ENCODE peak calls at places on chromosome 2, in ten cellular contexts. One of them, this sample, is unnamed.

GRCh38 chr2:173028671-173029070 is 47.0 kb upstream of the MAP3K20 start:
- DNase-seq in cerebellar cortex: no peak
- DNase-seq in stimulated activated CD8-positive, alpha-beta memory T cell treated with anti-CD3 and anti-CD28 coated beads, Interleukin-4, amount 100 ng/mL, for 4 hours: no peak
- DNase-seq in aorta: no peak
- DNase-seq in nephron progenitor cell: no peak
- DNase-seq in colonic mucosa: no peak
- DNase-seq in MG63: no peak
- DNase-seq in iPS DF 6.9: no peak
- DNase-seq in lung microvascular endothelial cell: no peak
- DNase-seq in AG09319: peak; percentile 69
- DNase-seq in this sample: no peak

GRCh38 chr2:17058772-17059402 is 393.3 kb upstream of the CYRIA start:
- DNase-seq in cerebellar cortex: no peak
- DNase-seq in stimulated activated CD8-positive, alpha-beta memory T cell treated with anti-CD3 and anti-CD28 coated beads, Interleukin-4, amount 100 ng/mL, for 4 hours: no peak
- DNase-seq in aorta: no peak
- DNase-seq in nephron progenitor cell: no peak
- DNase-seq in colonic mucosa: no peak
- DNase-seq in MG63: no peak
- DNase-seq in iPS DF 6.9: no peak
- DNase-seq in lung microvascular endothelial cell: no peak
- DNase-seq in AG09319: no peak
- DNase-seq in this sample: peak; percentile 62

GRCh38 chr2:115208493-115209164 is 766.2 kb downstream of the DPP10 start:
- DNase-seq in cerebellar cortex: no peak
- DNase-seq in stimulated activated CD8-positive, alpha-beta memory T cell treated with anti-CD3 and anti-CD28 coated beads, Interleukin-4, amount 100 ng/mL, for 4 hours: no peak
- DNase-seq in aorta: no peak
- DNase-seq in nephron progenitor cell: no peak
- DNase-seq in colonic mucosa: no peak
- DNase-seq in MG63: no peak
- DNase-seq in iPS DF 6.9: no peak
- DNase-seq in lung microvascular endothelial cell: no peak
- DNase-seq in AG09319: no peak
- DNase-seq in this sample: no peak

GRCh38 chr2:128423788-128424165 is 105.1 kb upstream of the HS6ST1 start:
- DNase-seq in cerebellar cortex: no peak
- DNase-seq in stimulated activated CD8-positive, alpha-beta memory T cell treated with anti-CD3 and anti-CD28 coated beads, Interleukin-4, amount 100 ng/mL, for 4 hours: no peak
- DNase-seq in aorta: peak; percentile 15
- DNase-seq in nephron progenitor cell: no peak
- DNase-seq in colonic mucosa: no peak
- DNase-seq in MG63: no peak
- DNase-seq in iPS DF 6.9: no peak
- DNase-seq in lung microvascular endothelial cell: no peak
- DNase-seq in AG09319: no peak
- DNase-seq in this sample: no peak

GRCh38 chr2:17877811-17878221 is 651 bp upstream of the KCNS3 start:
- DNase-seq in cerebellar cortex: no peak
- DNase-seq in stimulated activated CD8-positive, alpha-beta memory T cell treated with anti-CD3 and anti-CD28 coated beads, Interleukin-4, amount 100 ng/mL, for 4 hours: no peak
- DNase-seq in aorta: no peak
- DNase-seq in nephron progenitor cell: peak; percentile 23
- DNase-seq in colonic mucosa: peak; percentile 36
- DNase-seq in MG63: no peak
- DNase-seq in iPS DF 6.9: no peak
- DNase-seq in lung microvascular endothelial cell: no peak
- DNase-seq in AG09319: no peak
- DNase-seq in this sample: peak; percentile 42

GRCh38 chr2:14751581-14751980 is 119.1 kb downstream of the LRATD1 start:
- DNase-seq in cerebellar cortex: no peak
- DNase-seq in stimulated activated CD8-positive, alpha-beta memory T cell treated with anti-CD3 and anti-CD28 coated beads, Interleukin-4, amount 100 ng/mL, for 4 hours: no peak
- DNase-seq in aorta: no peak
- DNase-seq in nephron progenitor cell: no peak
- DNase-seq in colonic mucosa: no peak
- DNase-seq in MG63: no peak
- DNase-seq in iPS DF 6.9: no peak
- DNase-seq in lung microvascular endothelial cell: no peak
- DNase-seq in AG09319: no peak
- DNase-seq in this sample: no peak

GRCh38 chr2:3610415-3610814 is 15.5 kb downstream of the COLEC11 start:
- DNase-seq in cerebellar cortex: no peak
- DNase-seq in stimulated activated CD8-positive, alpha-beta memory T cell treated with anti-CD3 and anti-CD28 coated beads, Interleukin-4, amount 100 ng/mL, for 4 hours: no peak
- DNase-seq in aorta: peak; percentile 42
- DNase-seq in nephron progenitor cell: no peak
- DNase-seq in colonic mucosa: peak; percentile 10
- DNase-seq in MG63: no peak
- DNase-seq in iPS DF 6.9: no peak
- DNase-seq in lung microvascular endothelial cell: no peak
- DNase-seq in AG09319: no peak
- DNase-seq in this sample: no peak

GRCh38 chr2:149861034-149861433 is 273.5 kb upstream of the MMADHC start:
- DNase-seq in cerebellar cortex: no peak
- DNase-seq in stimulated activated CD8-positive, alpha-beta memory T cell treated with anti-CD3 and anti-CD28 coated beads, Interleukin-4, amount 100 ng/mL, for 4 hours: no peak
- DNase-seq in aorta: no peak
- DNase-seq in nephron progenitor cell: no peak
- DNase-seq in colonic mucosa: no peak
- DNase-seq in MG63: no peak
- DNase-seq in iPS DF 6.9: no peak
- DNase-seq in lung microvascular endothelial cell: no peak
- DNase-seq in AG09319: no peak
- DNase-seq in this sample: no peak

GRCh38 chr2:139550341-139550740 is 770.2 kb upstream of the NXPH2 start:
- DNase-seq in cerebellar cortex: no peak
- DNase-seq in stimulated activated CD8-positive, alpha-beta memory T cell treated with anti-CD3 and anti-CD28 coated beads, Interleukin-4, amount 100 ng/mL, for 4 hours: no peak
- DNase-seq in aorta: no peak
- DNase-seq in nephron progenitor cell: no peak
- DNase-seq in colonic mucosa: no peak
- DNase-seq in MG63: no peak
- DNase-seq in iPS DF 6.9: no peak
- DNase-seq in lung microvascular endothelial cell: no peak
- DNase-seq in AG09319: no peak
- DNase-seq in this sample: no peak

GRCh38 chr2:26786207-26787023 is 559 bp downstream of the CENPA start:
- DNase-seq in cerebellar cortex: no peak
- DNase-seq in stimulated activated CD8-positive, alpha-beta memory T cell treated with anti-CD3 and anti-CD28 coated beads, Interleukin-4, amount 100 ng/mL, for 4 hours: no peak
- DNase-seq in aorta: peak; percentile 82
- DNase-seq in nephron progenitor cell: no peak
- DNase-seq in colonic mucosa: peak; percentile 36
- DNase-seq in MG63: peak; percentile 33
- DNase-seq in iPS DF 6.9: no peak
- DNase-seq in lung microvascular endothelial cell: peak; percentile 23
- DNase-seq in AG09319: no peak
- DNase-seq in this sample: peak; percentile 53

GRCh38 chr2:120964819-120965218 is 229.2 kb downstream of the GLI2 start:
- DNase-seq in cerebellar cortex: no peak
- DNase-seq in stimulated activated CD8-positive, alpha-beta memory T cell treated with anti-CD3 and anti-CD28 coated beads, Interleukin-4, amount 100 ng/mL, for 4 hours: no peak
- DNase-seq in aorta: no peak
- DNase-seq in nephron progenitor cell: no peak
- DNase-seq in colonic mucosa: no peak
- DNase-seq in MG63: no peak
- DNase-seq in iPS DF 6.9: no peak
- DNase-seq in lung microvascular endothelial cell: no peak
- DNase-seq in AG09319: no peak
- DNase-seq in this sample: no peak

GRCh38 chr2:61557386-61557785 is 19.2 kb upstream of the XPO1 start:
- DNase-seq in cerebellar cortex: no peak
- DNase-seq in stimulated activated CD8-positive, alpha-beta memory T cell treated with anti-CD3 and anti-CD28 coated beads, Interleukin-4, amount 100 ng/mL, for 4 hours: no peak
- DNase-seq in aorta: no peak
- DNase-seq in nephron progenitor cell: no peak
- DNase-seq in colonic mucosa: no peak
- DNase-seq in MG63: peak; percentile 22
- DNase-seq in iPS DF 6.9: no peak
- DNase-seq in lung microvascular endothelial cell: no peak
- DNase-seq in AG09319: no peak
- DNase-seq in this sample: no peak

GRCh38 chr2:38390941-38391340 is 13.9 kb upstream of the ATL2 start:
- DNase-seq in cerebellar cortex: no peak
- DNase-seq in stimulated activated CD8-positive, alpha-beta memory T cell treated with anti-CD3 and anti-CD28 coated beads, Interleukin-4, amount 100 ng/mL, for 4 hours: no peak
- DNase-seq in aorta: no peak
- DNase-seq in nephron progenitor cell: no peak
- DNase-seq in colonic mucosa: no peak
- DNase-seq in MG63: no peak
- DNase-seq in iPS DF 6.9: no peak
- DNase-seq in lung microvascular endothelial cell: no peak
- DNase-seq in AG09319: no peak
- DNase-seq in this sample: no peak

GRCh38 chr2:30217644-30218361 is 13.5 kb upstream of the LBH start:
- DNase-seq in cerebellar cortex: no peak
- DNase-seq in stimulated activated CD8-positive, alpha-beta memory T cell treated with anti-CD3 and anti-CD28 coated beads, Interleukin-4, amount 100 ng/mL, for 4 hours: no peak
- DNase-seq in aorta: peak; percentile 89
- DNase-seq in nephron progenitor cell: no peak
- DNase-seq in colonic mucosa: peak; percentile 87
- DNase-seq in MG63: no peak
- DNase-seq in iPS DF 6.9: no peak
- DNase-seq in lung microvascular endothelial cell: no peak
- DNase-seq in AG09319: no peak
- DNase-seq in this sample: peak; percentile 61

GRCh38 chr2:164782323-164782722 is 59.3 kb downstream of the COBLL1 start:
- DNase-seq in cerebellar cortex: no peak
- DNase-seq in stimulated activated CD8-positive, alpha-beta memory T cell treated with anti-CD3 and anti-CD28 coated beads, Interleukin-4, amount 100 ng/mL, for 4 hours: no peak
- DNase-seq in aorta: no peak
- DNase-seq in nephron progenitor cell: no peak
- DNase-seq in colonic mucosa: no peak
- DNase-seq in MG63: no peak
- DNase-seq in iPS DF 6.9: no peak
- DNase-seq in lung microvascular endothelial cell: peak; percentile 61
- DNase-seq in AG09319: no peak
- DNase-seq in this sample: no peak

GRCh38 chr2:148900350-148900749 is 25.3 kb downstream of the KIF5C start:
- DNase-seq in cerebellar cortex: no peak
- DNase-seq in stimulated activated CD8-positive, alpha-beta memory T cell treated with anti-CD3 and anti-CD28 coated beads, Interleukin-4, amount 100 ng/mL, for 4 hours: no peak
- DNase-seq in aorta: no peak
- DNase-seq in nephron progenitor cell: no peak
- DNase-seq in colonic mucosa: no peak
- DNase-seq in MG63: no peak
- DNase-seq in iPS DF 6.9: no peak
- DNase-seq in lung microvascular endothelial cell: no peak
- DNase-seq in AG09319: no peak
- DNase-seq in this sample: no peak

GRCh38 chr2:54903736-54904554 is 146.3 kb downstream of the RTN4 start:
- DNase-seq in cerebellar cortex: no peak
- DNase-seq in stimulated activated CD8-positive, alpha-beta memory T cell treated with anti-CD3 and anti-CD28 coated beads, Interleukin-4, amount 100 ng/mL, for 4 hours: peak; percentile 49
- DNase-seq in aorta: peak; percentile 79
- DNase-seq in nephron progenitor cell: no peak
- DNase-seq in colonic mucosa: peak; percentile 54
- DNase-seq in MG63: peak; percentile 97
- DNase-seq in iPS DF 6.9: no peak
- DNase-seq in lung microvascular endothelial cell: peak; percentile 97
- DNase-seq in AG09319: peak; percentile 79
- DNase-seq in this sample: peak; percentile 18

GRCh38 chr2:59395119-59395518 is 1154.0 kb upstream of the FANCL start:
- DNase-seq in cerebellar cortex: no peak
- DNase-seq in stimulated activated CD8-positive, alpha-beta memory T cell treated with anti-CD3 and anti-CD28 coated beads, Interleukin-4, amount 100 ng/mL, for 4 hours: no peak
- DNase-seq in aorta: no peak
- DNase-seq in nephron progenitor cell: no peak
- DNase-seq in colonic mucosa: no peak
- DNase-seq in MG63: no peak
- DNase-seq in iPS DF 6.9: no peak
- DNase-seq in lung microvascular endothelial cell: no peak
- DNase-seq in AG09319: no peak
- DNase-seq in this sample: peak; percentile 2